ENCODE peak calls at places on chromosomes 6 and 20, in seven cellular contexts. K is SK-MEL-5, T is right atrium auricular region, O is NCI-H2171, A is K562, X is adipocyte, W is RWPE2. G is an unnamed sample.

GRCh38 chr6:41639556-41640371 is 1.5 kb downstream of the MDFI start:
- DNase-seq in A (no peak), O (no peak), W (no peak), K (no peak), T (no peak), X (no peak), G (no peak)

GRCh38 chr6:111724505-111724904 is 118.8 kb upstream of the TRAF3IP2 start:
- DNase-seq in W (no peak), X (no peak), A (no peak), K (no peak), T (no peak), O (no peak), G (peak)

GRCh38 chr20:24718696-24719095 is 230.4 kb upstream of the CST7 start:
- DNase-seq in A (no peak), T (no peak), X (no peak), O (peak), K (no peak), W (peak), G (no peak)

GRCh38 chr6:156720739-156721714 is 56.2 kb upstream of the ARID1B start:
- DNase-seq in W (no peak), O (peak), A (no peak), T (no peak), X (peak), K (no peak), G (peak)

GRCh38 chr6:145271086-145271485 is 464.2 kb downstream of the EPM2A start:
- DNase-seq in O (no peak), A (no peak), X (no peak), K (no peak), W (no peak), T (no peak), G (no peak)

GRCh38 chr20:13212750-13213149 is 8.3 kb upstream of the ISM1 start:
- DNase-seq in T (no peak), K (no peak), A (no peak), W (no peak), X (peak), O (no peak), G (no peak)

GRCh38 chr6:93799226-93799625 is 379.9 kb upstream of the EPHA7 start:
- DNase-seq in X (peak), W (no peak), T (no peak), A (no peak), O (no peak), K (no peak), G (no peak)

GRCh38 chr20:45363611-45364492 is 896 bp downstream of the SYS1 start:
- DNase-seq in A (no peak), W (peak), O (no peak), K (no peak), X (no peak), T (peak), G (no peak)

GRCh38 chr20:50848846-50849673 is 54.2 kb downstream of the BCAS4 start:
- DNase-seq in W (peak), T (no peak), X (no peak), K (no peak), A (no peak), O (no peak), G (no peak)

GRCh38 chr20:50426865-50427739 is 83.1 kb upstream of the PTPN1 start:
- DNase-seq in K (peak), A (no peak), W (no peak), O (no peak), X (no peak), T (no peak), G (no peak)

GRCh38 chr20:11140359-11140758 is 466.6 kb upstream of the JAG1 start:
- DNase-seq in T (no peak), A (no peak), K (no peak), X (peak), W (no peak), O (no peak), G (no peak)

GRCh38 chr6:89954721-89955148 is 60.5 kb downstream of the GJA10 start:
- DNase-seq in X (no peak), T (no peak), A (no peak), K (no peak), W (no peak), O (no peak), G (no peak)

GRCh38 chr20:57264151-57264792 is 2.2 kb downstream of the BMP7 start:
- DNase-seq in X (no peak), A (no peak), T (no peak), W (no peak), O (no peak), K (no peak), G (no peak)

GRCh38 chr6:25477006-25477590 is 174.9 kb upstream of the SCGN start:
- DNase-seq in A (no peak), T (no peak), W (no peak), O (no peak), X (no peak), K (no peak), G (no peak)

GRCh38 chr6:109315331-109316129 is 66.7 kb downstream of the CD164 start:
- DNase-seq in O (peak), T (no peak), X (no peak), K (no peak), A (no peak), W (no peak), G (no peak)

GRCh38 chr6:3496395-3496794 is 39.5 kb upstream of the SLC22A23 start:
- DNase-seq in W (no peak), X (no peak), T (no peak), A (no peak), O (no peak), K (no peak), G (no peak)

GRCh38 chr6:161162722-161163121 is 111.1 kb downstream of the AGPAT4 start:
- DNase-seq in X (no peak), T (no peak), A (no peak), K (no peak), W (no peak), O (no peak), G (no peak)